ENCODE peak calls at places on chromosomes 6 and 20, in six cellular contexts. C is B cell; L is lung microvascular endothelial cell; U is activated T-cell treated with anti-CD3 and anti-CD28 coated beads, Interleukin-2, amount 50 U/mL, for 72 hours; Q is CD8-positive, alpha-beta memory T cell; Z is HS-27A. X is an unnamed sample.
A peak's percentile ranks its signal among the peaks of the same experiment; 100 is the strongest.

GRCh38 chr6:18985061-18985460 is 597.9 kb downstream of the RNF144B start:
- DNase-seq in Q (no peak), Z (no peak), L (no peak), C (no peak), U (no peak), X (no peak)

GRCh38 chr6:158031191-158031444 is 49.5 kb downstream of the SYNJ2 start:
- DNase-seq in C (peak; percentile 56), L (no peak), Q (no peak), Z (no peak), U (no peak), X (no peak)

GRCh38 chr6:30092852-30093543 is 17.4 kb upstream of the RNF39 start:
- DNase-seq in U (no peak), L (no peak), C (no peak), Q (no peak), Z (no peak), X (no peak)

GRCh38 chr6:52388790-52389189 is 26.8 kb downstream of the PAQR8 start:
- DNase-seq in U (no peak), L (no peak), Z (no peak), C (no peak), Q (no peak), X (no peak)

GRCh38 chr20:47057661-47058060 is 163.0 kb downstream of the EYA2 start:
- DNase-seq in L (no peak), Z (no peak), Q (no peak), C (no peak), U (no peak), X (no peak)

GRCh38 chr6:78810698-78811097 is 56.7 kb upstream of the IRAK1BP1 start:
- DNase-seq in U (no peak), Q (no peak), Z (no peak), C (no peak), L (peak; percentile 58), X (no peak)

GRCh38 chr6:112234596-112234995 is 19.8 kb downstream of the LAMA4 start:
- DNase-seq in Q (no peak), L (peak; percentile 67), C (no peak), U (no peak), Z (no peak), X (no peak)

GRCh38 chr6:88609973-88610372 is 353.4 kb downstream of the RNGTT start:
- DNase-seq in Q (no peak), C (no peak), Z (no peak), L (no peak), U (no peak), X (no peak)

GRCh38 chr20:51731771-51732453 is 36.3 kb downstream of the ATP9A start:
- DNase-seq in Z (no peak), U (no peak), Q (no peak), C (no peak), L (no peak), X (no peak)

GRCh38 chr6:81487489-81487888 is 265.0 kb downstream of the TENT5A start:
- DNase-seq in U (no peak), Q (no peak), Z (no peak), C (no peak), L (peak; percentile 13), X (no peak)

GRCh38 chr20:58891686-58892125 is 39.2 kb downstream of the GNAS start:
- DNase-seq in U (peak; percentile 53), Z (no peak), Q (no peak), C (no peak), L (peak; percentile 49), X (peak; percentile 60)

GRCh38 chr6:146041282-146041681 is 12.4 kb downstream of the GRM1 start:
- DNase-seq in Q (no peak), U (no peak), C (no peak), Z (peak; percentile 3), L (peak; percentile 82), X (no peak)

GRCh38 chr6:1950631-1951030 is 294.8 kb downstream of the GMDS start:
- DNase-seq in L (no peak), Q (no peak), C (no peak), U (no peak), Z (no peak), X (no peak)

GRCh38 chr6:170514908-170515307 is 38.2 kb downstream of the PSMB1 start:
- DNase-seq in L (no peak), Q (no peak), Z (no peak), C (no peak), U (no peak), X (no peak)

GRCh38 chr20:39676857-39677351 is 714.8 kb downstream of the DHX35 start:
- DNase-seq in U (no peak), C (no peak), Z (no peak), L (peak; percentile 0), Q (no peak), X (peak; percentile 10)

GRCh38 chr20:8740265-8740664 is 328.6 kb upstream of the PLCB4 start:
- DNase-seq in C (no peak), U (peak; percentile 5), Z (no peak), L (no peak), Q (no peak), X (peak; percentile 15)

GRCh38 chr6:3372184-3372846 is 84.5 kb downstream of the SLC22A23 start:
- DNase-seq in U (no peak), L (no peak), C (no peak), Q (no peak), Z (no peak), X (no peak)

GRCh38 chr6:1039746-1040145 is 272.2 kb upstream of the FOXQ1 start:
- DNase-seq in Q (no peak), C (no peak), L (no peak), Z (no peak), U (no peak), X (no peak)

GRCh38 chr6:46736913-46737312 is 1.7 kb upstream of the PLA2G7 start:
- DNase-seq in Z (no peak), C (no peak), Q (no peak), U (no peak), L (no peak), X (no peak)

GRCh38 chr20:59269396-59270025 is 30.9 kb upstream of the EDN3 start:
- DNase-seq in Q (no peak), U (no peak), L (no peak), Z (no peak), C (no peak), X (no peak)

GRCh38 chr20:58717278-58718091 is 24.9 kb downstream of the NPEPL1 start:
- DNase-seq in Z (no peak), U (no peak), L (no peak), Q (no peak), C (no peak), X (no peak)

GRCh38 chr6:117907600-117908245 is 659 bp downstream of the SLC35F1 start:
- DNase-seq in U (peak; percentile 9), C (no peak), Q (no peak), L (peak; percentile 13), Z (no peak), X (peak; percentile 49)

X was measured in GM20000.